ENCODE peak calls at places on chromosomes 1 and 21, in eight cellular contexts. N is hepatocyte; H is GM10248; P is activated CD8-positive, alpha-beta memory T cell treated with anti-CD3 and anti-CD28 coated beads for 1 hour; B is activated naive CD4-positive, alpha-beta T cell; Y is NCI-H82; T is stimulated activated naive CD4-positive, alpha-beta T cell; J is retina. C is an unnamed sample.

GRCh38 chr1:201791775-201792166 is 37.2 kb upstream of the IPO9 start:
- DNase-seq in T (no peak), N (peak), B (no peak), H (no peak), J (no peak), P (no peak), Y (no peak), C (no peak)

GRCh38 chr1:21761052-21761451 is 21.9 kb downstream of the USP48 start:
- DNase-seq in Y (no peak), P (no peak), N (no peak), T (no peak), H (no peak), J (no peak), B (no peak), C (no peak)

GRCh38 chr1:97144527-97144926 is 422.9 kb downstream of the PTBP2 start:
- DNase-seq in T (no peak), H (no peak), N (no peak), P (no peak), Y (no peak), J (no peak), B (no peak), C (no peak)

GRCh38 chr21:43864806-43865470 is at the start of gene AGPAT3:
- DNase-seq in N (peak), H (peak), T (peak), Y (peak), B (peak), P (peak), J (no peak), C (no peak)

GRCh38 chr1:93056214-93056613 is 22.9 kb upstream of the MTF2 start:
- DNase-seq in H (no peak), B (no peak), J (no peak), P (no peak), N (peak), T (no peak), Y (no peak), C (no peak)

GRCh38 chr1:43590389-43590788 is 59.6 kb upstream of the KDM4A start:
- DNase-seq in H (no peak), P (no peak), B (no peak), Y (no peak), N (peak), J (no peak), T (no peak), C (no peak)

GRCh38 chr1:8797230-8797629 is 20.2 kb downstream of the RERE start:
- DNase-seq in H (no peak), Y (no peak), N (no peak), P (no peak), J (no peak), B (no peak), T (no peak), C (no peak)

GRCh38 chr21:28639742-28640141 is 352.9 kb downstream of the LTN1 start:
- DNase-seq in J (no peak), H (no peak), Y (no peak), P (no peak), N (no peak), B (no peak), T (no peak), C (no peak)

GRCh38 chr1:38006008-38006828 is 904 bp upstream of the FHL3 start:
- DNase-seq in B (no peak), N (no peak), Y (peak), J (no peak), H (no peak), T (no peak), P (no peak), C (peak)

GRCh38 chr1:152473887-152474537 is 36.6 kb upstream of the LCE5A start:
- DNase-seq in P (no peak), H (no peak), J (no peak), N (no peak), Y (no peak), B (no peak), T (no peak), C (no peak)

GRCh38 chr1:6302568-6302967 is 41.7 kb upstream of the GPR153 start:
- DNase-seq in H (no peak), N (no peak), B (no peak), Y (no peak), J (no peak), T (no peak), P (no peak), C (no peak)

GRCh38 chr1:170075186-170075585 is 691 bp upstream of the KIFAP3 start:
- DNase-seq in J (no peak), N (no peak), T (peak), Y (peak), P (no peak), H (no peak), B (no peak), C (no peak)

GRCh38 chr1:177586429-177586828 is 383.4 kb downstream of the SEC16B start:
- DNase-seq in B (no peak), Y (no peak), T (no peak), H (no peak), N (no peak), P (no peak), J (no peak), C (no peak)

GRCh38 chr1:204190212-204191211 is 5.8 kb downstream of the KISS1 start:
- DNase-seq in T (peak), B (no peak), H (no peak), Y (peak), P (no peak), N (peak), J (peak), C (no peak)

GRCh38 chr1:21814241-21814918 is 2.3 kb downstream of the LDLRAD2 start:
- DNase-seq in H (peak), P (no peak), B (peak), Y (peak), J (peak), T (no peak), N (peak), C (no peak)

GRCh38 chr1:156060937-156061636 is at the start of gene RAB25:
- DNase-seq in T (no peak), J (no peak), P (no peak), H (no peak), B (no peak), N (peak), Y (no peak), C (peak)

GRCh38 chr1:27106561-27107323 is 48.2 kb downstream of the SLC9A1 start:
- DNase-seq in T (no peak), J (no peak), H (peak), Y (peak), N (no peak), P (no peak), B (no peak), C (no peak)

GRCh38 chr1:76136894-76137293 is 62.3 kb downstream of the ST6GALNAC3 start:
- DNase-seq in H (no peak), P (no peak), B (no peak), T (no peak), J (no peak), Y (no peak), N (no peak), C (no peak)

GRCh38 chr1:230282157-230282556 is 144.0 kb downstream of the PGBD5 start:
- DNase-seq in B (no peak), P (no peak), Y (no peak), N (peak), T (no peak), H (no peak), J (no peak), C (peak)

GRCh38 chr1:109161836-109162606 is 48.1 kb downstream of the ELAPOR1 start:
- DNase-seq in N (peak), T (no peak), J (peak), B (no peak), Y (peak), P (no peak), H (peak), C (no peak)

GRCh38 chr21:34065015-34065414 is 8.4 kb upstream of the MRPS6 start:
- DNase-seq in H (no peak), Y (no peak), J (no peak), B (no peak), T (no peak), P (no peak), N (no peak), C (no peak)

GRCh38 chr1:61083014-61083798 is 845 bp downstream of the NFIA start:
- DNase-seq in J (peak), H (no peak), Y (peak), B (no peak), N (peak), P (no peak), T (peak), C (no peak)

GRCh38 chr1:173507205-173507846 is 30.2 kb downstream of the PRDX6 start:
- DNase-seq in J (peak), B (no peak), T (no peak), P (no peak), H (no peak), N (peak), Y (peak), C (no peak)